ENCODE peak calls at places on chromosomes 16 and 17, in nine cellular contexts. One of them, this sample, is unnamed.
A peak's percentile ranks its signal among the peaks of the same experiment; 100 is the strongest.

GRCh38 chr16:71540-72341 is 690 bp downstream of the RHBDF1 start:
- DNase-seq in SJCRH30: peak; percentile 85
- DNase-seq in spleen: no peak
- DNase-seq in uterus: peak; percentile 84
- DNase-seq in CD8-positive, alpha-beta memory T cell: no peak
- DNase-seq in A549: peak; percentile 87
- DNase-seq in substantia nigra: no peak
- DNase-seq in fibroblast of lung: peak; percentile 78
- DNase-seq in effector memory CD4-positive, alpha-beta T cell: no peak
- DNase-seq in this sample: no peak

GRCh38 chr17:3944485-3945388 is 19.5 kb downstream of the ATP2A3 start:
- DNase-seq in substantia nigra: no peak
- DNase-seq in uterus: peak; percentile 51
- DNase-seq in A549: no peak
- DNase-seq in effector memory CD4-positive, alpha-beta T cell: peak; percentile 12
- DNase-seq in spleen: peak; percentile 83
- DNase-seq in SJCRH30: no peak
- DNase-seq in CD8-positive, alpha-beta memory T cell: peak; percentile 19
- DNase-seq in fibroblast of lung: peak; percentile 41
- DNase-seq in this sample: no peak

GRCh38 chr17:49486012-49486641 is 9.0 kb upstream of the NGFR start:
- DNase-seq in effector memory CD4-positive, alpha-beta T cell: no peak
- DNase-seq in SJCRH30: peak; percentile 52
- DNase-seq in A549: no peak
- DNase-seq in CD8-positive, alpha-beta memory T cell: no peak
- DNase-seq in fibroblast of lung: no peak
- DNase-seq in uterus: no peak
- DNase-seq in substantia nigra: no peak
- DNase-seq in spleen: no peak
- DNase-seq in this sample: no peak

GRCh38 chr17:42055496-42055895 is 5.1 kb upstream of the C17orf113 start:
- DNase-seq in A549: no peak
- DNase-seq in fibroblast of lung: no peak
- DNase-seq in substantia nigra: no peak
- DNase-seq in spleen: no peak
- DNase-seq in effector memory CD4-positive, alpha-beta T cell: no peak
- DNase-seq in CD8-positive, alpha-beta memory T cell: no peak
- DNase-seq in SJCRH30: no peak
- DNase-seq in uterus: no peak
- DNase-seq in this sample: no peak

GRCh38 chr17:39118674-39119419 is 32.6 kb downstream of the PLXDC1 start:
- DNase-seq in effector memory CD4-positive, alpha-beta T cell: no peak
- DNase-seq in CD8-positive, alpha-beta memory T cell: no peak
- DNase-seq in spleen: no peak
- DNase-seq in substantia nigra: no peak
- DNase-seq in SJCRH30: no peak
- DNase-seq in uterus: no peak
- DNase-seq in fibroblast of lung: no peak
- DNase-seq in A549: no peak
- DNase-seq in this sample: no peak

GRCh38 chr17:62701706-62702085 is 74.2 kb downstream of the MRC2 start:
- DNase-seq in spleen: peak; percentile 47
- DNase-seq in SJCRH30: no peak
- DNase-seq in uterus: no peak
- DNase-seq in A549: no peak
- DNase-seq in effector memory CD4-positive, alpha-beta T cell: no peak
- DNase-seq in CD8-positive, alpha-beta memory T cell: no peak
- DNase-seq in substantia nigra: no peak
- DNase-seq in fibroblast of lung: no peak
- DNase-seq in this sample: no peak

GRCh38 chr17:1252203-1252608 is 18.0 kb upstream of the BHLHA9 start:
- DNase-seq in SJCRH30: no peak
- DNase-seq in substantia nigra: no peak
- DNase-seq in fibroblast of lung: peak; percentile 52
- DNase-seq in CD8-positive, alpha-beta memory T cell: no peak
- DNase-seq in uterus: no peak
- DNase-seq in spleen: no peak
- DNase-seq in A549: no peak
- DNase-seq in effector memory CD4-positive, alpha-beta T cell: no peak
- DNase-seq in this sample: no peak

GRCh38 chr16:81899601-81900000 is 111.7 kb downstream of the SDR42E1 start:
- DNase-seq in CD8-positive, alpha-beta memory T cell: no peak
- DNase-seq in substantia nigra: no peak
- DNase-seq in fibroblast of lung: no peak
- DNase-seq in A549: no peak
- DNase-seq in SJCRH30: no peak
- DNase-seq in effector memory CD4-positive, alpha-beta T cell: no peak
- DNase-seq in uterus: no peak
- DNase-seq in spleen: no peak
- DNase-seq in this sample: no peak

GRCh38 chr17:76568771-76569170 is 16.9 kb downstream of the ST6GALNAC2 start:
- DNase-seq in fibroblast of lung: no peak
- DNase-seq in SJCRH30: no peak
- DNase-seq in spleen: peak; percentile 69
- DNase-seq in CD8-positive, alpha-beta memory T cell: no peak
- DNase-seq in A549: no peak
- DNase-seq in substantia nigra: no peak
- DNase-seq in uterus: no peak
- DNase-seq in effector memory CD4-positive, alpha-beta T cell: no peak
- DNase-seq in this sample: no peak

GRCh38 chr17:79280822-79281572 is 206.4 kb downstream of the ENGASE start:
- DNase-seq in substantia nigra: no peak
- DNase-seq in uterus: no peak
- DNase-seq in SJCRH30: no peak
- DNase-seq in CD8-positive, alpha-beta memory T cell: no peak
- DNase-seq in A549: no peak
- DNase-seq in spleen: no peak
- DNase-seq in fibroblast of lung: no peak
- DNase-seq in effector memory CD4-positive, alpha-beta T cell: no peak
- DNase-seq in this sample: no peak

GRCh38 chr17:72462396-72462795 is 341.6 kb downstream of the SOX9 start:
- DNase-seq in spleen: no peak
- DNase-seq in A549: no peak
- DNase-seq in uterus: no peak
- DNase-seq in CD8-positive, alpha-beta memory T cell: no peak
- DNase-seq in substantia nigra: no peak
- DNase-seq in fibroblast of lung: peak; percentile 60
- DNase-seq in effector memory CD4-positive, alpha-beta T cell: no peak
- DNase-seq in SJCRH30: no peak
- DNase-seq in this sample: no peak

GRCh38 chr16:19380316-19380715 is 37.4 kb upstream of the TMC5 start:
- DNase-seq in A549: no peak
- DNase-seq in spleen: no peak
- DNase-seq in substantia nigra: no peak
- DNase-seq in SJCRH30: no peak
- DNase-seq in uterus: no peak
- DNase-seq in effector memory CD4-positive, alpha-beta T cell: no peak
- DNase-seq in CD8-positive, alpha-beta memory T cell: no peak
- DNase-seq in fibroblast of lung: no peak
- DNase-seq in this sample: no peak

GRCh38 chr17:17117923-17118322 is 75.7 kb downstream of the MPRIP start:
- DNase-seq in effector memory CD4-positive, alpha-beta T cell: no peak
- DNase-seq in SJCRH30: no peak
- DNase-seq in fibroblast of lung: no peak
- DNase-seq in substantia nigra: no peak
- DNase-seq in A549: no peak
- DNase-seq in uterus: no peak
- DNase-seq in CD8-positive, alpha-beta memory T cell: no peak
- DNase-seq in spleen: peak; percentile 52
- DNase-seq in this sample: no peak

GRCh38 chr17:9576521-9577401 is at the start of gene CFAP52:
- DNase-seq in A549: peak; percentile 84
- DNase-seq in uterus: peak; percentile 74
- DNase-seq in spleen: peak; percentile 90
- DNase-seq in substantia nigra: peak; percentile 54
- DNase-seq in effector memory CD4-positive, alpha-beta T cell: peak; percentile 55
- DNase-seq in CD8-positive, alpha-beta memory T cell: peak; percentile 57
- DNase-seq in SJCRH30: peak; percentile 71
- DNase-seq in fibroblast of lung: peak; percentile 72
- DNase-seq in this sample: no peak

GRCh38 chr16:19330801-19331484 is 45.4 kb downstream of the CLEC19A start:
- DNase-seq in A549: peak; percentile 41
- DNase-seq in fibroblast of lung: peak; percentile 74
- DNase-seq in SJCRH30: no peak
- DNase-seq in substantia nigra: peak; percentile 9
- DNase-seq in spleen: no peak
- DNase-seq in uterus: no peak
- DNase-seq in CD8-positive, alpha-beta memory T cell: no peak
- DNase-seq in effector memory CD4-positive, alpha-beta T cell: no peak
- DNase-seq in this sample: no peak

GRCh38 chr16:12587646-12588277 is 215.9 kb downstream of the CPPED1 start:
- DNase-seq in spleen: peak; percentile 20
- DNase-seq in effector memory CD4-positive, alpha-beta T cell: no peak
- DNase-seq in A549: no peak
- DNase-seq in fibroblast of lung: no peak
- DNase-seq in CD8-positive, alpha-beta memory T cell: no peak
- DNase-seq in substantia nigra: no peak
- DNase-seq in uterus: no peak
- DNase-seq in SJCRH30: no peak
- DNase-seq in this sample: no peak

GRCh38 chr17:3794890-3795757 is 5.9 kb downstream of the ITGAE start:
- DNase-seq in fibroblast of lung: peak; percentile 96
- DNase-seq in A549: peak; percentile 60
- DNase-seq in CD8-positive, alpha-beta memory T cell: peak; percentile 68
- DNase-seq in SJCRH30: peak; percentile 35
- DNase-seq in uterus: no peak
- DNase-seq in spleen: no peak
- DNase-seq in effector memory CD4-positive, alpha-beta T cell: peak; percentile 50
- DNase-seq in substantia nigra: no peak
- DNase-seq in this sample: no peak

GRCh38 chr17:44321246-44322120 is 3.1 kb downstream of the SLC25A39 start:
- DNase-seq in A549: no peak
- DNase-seq in uterus: no peak
- DNase-seq in effector memory CD4-positive, alpha-beta T cell: no peak
- DNase-seq in SJCRH30: no peak
- DNase-seq in substantia nigra: no peak
- DNase-seq in fibroblast of lung: no peak
- DNase-seq in CD8-positive, alpha-beta memory T cell: no peak
- DNase-seq in spleen: no peak
- DNase-seq in this sample: no peak

GRCh38 chr16:10390867-10391266 is 5.0 kb downstream of the ATF7IP2 start:
- DNase-seq in fibroblast of lung: no peak
- DNase-seq in uterus: no peak
- DNase-seq in effector memory CD4-positive, alpha-beta T cell: no peak
- DNase-seq in SJCRH30: no peak
- DNase-seq in CD8-positive, alpha-beta memory T cell: no peak
- DNase-seq in substantia nigra: no peak
- DNase-seq in spleen: no peak
- DNase-seq in A549: no peak
- DNase-seq in this sample: no peak

GRCh38 chr17:50028207-50029120 is 27.4 kb upstream of the ITGA3 start:
- DNase-seq in A549: peak; percentile 95
- DNase-seq in substantia nigra: no peak
- DNase-seq in CD8-positive, alpha-beta memory T cell: no peak
- DNase-seq in SJCRH30: peak; percentile 61
- DNase-seq in spleen: no peak
- DNase-seq in effector memory CD4-positive, alpha-beta T cell: no peak
- DNase-seq in uterus: no peak
- DNase-seq in fibroblast of lung: peak; percentile 74
- DNase-seq in this sample: peak; percentile 95

GRCh38 chr16:81562174-81562849 is 117.7 kb downstream of the CMIP start:
- DNase-seq in spleen: no peak
- DNase-seq in fibroblast of lung: no peak
- DNase-seq in effector memory CD4-positive, alpha-beta T cell: no peak
- DNase-seq in substantia nigra: no peak
- DNase-seq in A549: no peak
- DNase-seq in SJCRH30: no peak
- DNase-seq in CD8-positive, alpha-beta memory T cell: no peak
- DNase-seq in uterus: no peak
- DNase-seq in this sample: no peak

DNA sequence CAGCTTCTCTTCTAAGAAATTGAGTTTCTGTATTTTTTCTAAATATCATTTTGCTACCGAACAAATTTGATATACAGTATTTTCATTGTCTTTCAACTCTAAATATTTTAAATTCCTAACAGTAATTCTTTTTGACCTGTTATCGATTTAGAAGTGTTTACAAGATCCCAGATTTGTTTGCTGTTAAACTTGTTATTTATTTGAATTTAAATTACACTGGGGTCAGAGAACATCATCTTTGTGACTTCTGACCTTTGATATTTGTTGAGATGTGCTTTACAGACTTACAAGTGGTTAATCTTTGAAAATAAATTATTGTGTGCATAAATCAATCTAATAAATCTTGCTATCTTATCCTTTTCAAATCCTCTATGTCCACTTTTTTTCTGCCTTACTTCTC is 94.2 kb downstream of the ARHGAP44 start:
- DNase-seq in uterus: no peak
- DNase-seq in CD8-positive, alpha-beta memory T cell: no peak
- DNase-seq in spleen: no peak
- DNase-seq in A549: no peak
- DNase-seq in effector memory CD4-positive, alpha-beta T cell: no peak
- DNase-seq in SJCRH30: no peak
- DNase-seq in fibroblast of lung: no peak
- DNase-seq in substantia nigra: no peak
- DNase-seq in this sample: no peak
- H3K27ac ChIP-seq in uterus: no peak overlapping the region
- H3K27ac ChIP-seq in CD8-positive, alpha-beta memory T cell: no peak overlapping the region
- H3K27ac ChIP-seq in spleen: no peak overlapping the region
- H3K27ac ChIP-seq in A549: no peak overlapping the region
- H3K27ac ChIP-seq in effector memory CD4-positive, alpha-beta T cell: no peak overlapping the region
- H3K27ac ChIP-seq in SJCRH30: no peak overlapping the region
- H3K27ac ChIP-seq in fibroblast of lung: no peak overlapping the region
- H3K27ac ChIP-seq in substantia nigra: no peak overlapping the region
- H3K27ac ChIP-seq in this sample: no peak overlapping the region

GRCh38 chr16:30397056-30397455 is 1.8 kb downstream of the ZNF48 start:
- DNase-seq in effector memory CD4-positive, alpha-beta T cell: no peak
- DNase-seq in SJCRH30: no peak
- DNase-seq in spleen: no peak
- DNase-seq in CD8-positive, alpha-beta memory T cell: no peak
- DNase-seq in A549: no peak
- DNase-seq in substantia nigra: no peak
- DNase-seq in uterus: no peak
- DNase-seq in fibroblast of lung: no peak
- DNase-seq in this sample: no peak
- H3K27ac ChIP-seq in effector memory CD4-positive, alpha-beta T cell: no peak overlapping the region
- H3K27ac ChIP-seq in SJCRH30: no peak overlapping the region
- H3K27ac ChIP-seq in spleen: no peak overlapping the region
- H3K27ac ChIP-seq in CD8-positive, alpha-beta memory T cell: no peak overlapping the region
- H3K27ac ChIP-seq in A549: no peak overlapping the region
- H3K27ac ChIP-seq in substantia nigra: no peak overlapping the region
- H3K27ac ChIP-seq in uterus: no peak overlapping the region
- H3K27ac ChIP-seq in fibroblast of lung: no peak overlapping the region
- H3K27ac ChIP-seq in this sample: no peak overlapping the region

GRCh38 chr17:57269598-57270255 is 13.4 kb downstream of the MSI2 start:
- DNase-seq in A549: no peak
- DNase-seq in CD8-positive, alpha-beta memory T cell: no peak
- DNase-seq in effector memory CD4-positive, alpha-beta T cell: no peak
- DNase-seq in fibroblast of lung: no peak
- DNase-seq in spleen: no peak
- DNase-seq in substantia nigra: no peak
- DNase-seq in SJCRH30: no peak
- DNase-seq in uterus: no peak
- DNase-seq in this sample: no peak
- H3K27ac ChIP-seq in A549: no peak overlapping the region
- H3K27ac ChIP-seq in CD8-positive, alpha-beta memory T cell: no peak overlapping the region
- H3K27ac ChIP-seq in effector memory CD4-positive, alpha-beta T cell: no peak overlapping the region
- H3K27ac ChIP-seq in fibroblast of lung: no peak overlapping the region
- H3K27ac ChIP-seq in spleen: no peak overlapping the region
- H3K27ac ChIP-seq in substantia nigra: no peak overlapping the region
- H3K27ac ChIP-seq in SJCRH30: no peak overlapping the region
- H3K27ac ChIP-seq in uterus: no peak overlapping the region
- H3K27ac ChIP-seq in this sample: no peak overlapping the region

GRCh38 chr17:57211543-57211942 is 44.8 kb upstream of the MSI2 start:
- DNase-seq in CD8-positive, alpha-beta memory T cell: no peak
- DNase-seq in effector memory CD4-positive, alpha-beta T cell: no peak
- DNase-seq in A549: peak; percentile 33
- DNase-seq in SJCRH30: peak; percentile 53
- DNase-seq in spleen: no peak
- DNase-seq in uterus: no peak
- DNase-seq in substantia nigra: no peak
- DNase-seq in fibroblast of lung: peak; percentile 69
- DNase-seq in this sample: no peak
- H3K27ac ChIP-seq in CD8-positive, alpha-beta memory T cell: no peak overlapping the region
- H3K27ac ChIP-seq in effector memory CD4-positive, alpha-beta T cell: no peak overlapping the region
- H3K27ac ChIP-seq in A549: peak overlapping the region; percentile 33
- H3K27ac ChIP-seq in SJCRH30: peak overlapping the region; percentile 73
- H3K27ac ChIP-seq in spleen: no peak overlapping the region
- H3K27ac ChIP-seq in uterus: no peak overlapping the region
- H3K27ac ChIP-seq in substantia nigra: no peak overlapping the region
- H3K27ac ChIP-seq in fibroblast of lung: no peak overlapping the region
- H3K27ac ChIP-seq in this sample: peak overlapping the region; percentile 65